ENCODE peak calls at places on chromosomes 6 and 20, in seven cellular contexts. One of them, this sample, is unnamed.

GRCh38 chr6:119119989-119120388 is 41.5 kb upstream of the FAM184A start:
- DNase-seq in stomach: no peak
- DNase-seq in lower leg skin: peak
- DNase-seq in Right ventricle myocardium superior: no peak
- DNase-seq in heart right ventricle: no peak
- DNase-seq in kidney glomerular epithelial cell: no peak
- DNase-seq in EL: peak
- DNase-seq in this sample: no peak

GRCh38 chr6:142325111-142325510 is 23.3 kb downstream of the ADGRG6 start:
- DNase-seq in stomach: no peak
- DNase-seq in Right ventricle myocardium superior: no peak
- DNase-seq in EL: no peak
- DNase-seq in lower leg skin: no peak
- DNase-seq in kidney glomerular epithelial cell: peak
- DNase-seq in heart right ventricle: no peak
- DNase-seq in this sample: no peak

GRCh38 chr20:237479-237878 is 10.4 kb downstream of the DEFB129 start:
- DNase-seq in lower leg skin: no peak
- DNase-seq in EL: no peak
- DNase-seq in stomach: no peak
- DNase-seq in kidney glomerular epithelial cell: no peak
- DNase-seq in heart right ventricle: no peak
- DNase-seq in Right ventricle myocardium superior: no peak
- DNase-seq in this sample: no peak

GRCh38 chr6:100740439-100740838 is 140.7 kb downstream of the ASCC3 start:
- DNase-seq in Right ventricle myocardium superior: no peak
- DNase-seq in EL: no peak
- DNase-seq in stomach: no peak
- DNase-seq in heart right ventricle: no peak
- DNase-seq in lower leg skin: no peak
- DNase-seq in kidney glomerular epithelial cell: no peak
- DNase-seq in this sample: no peak

GRCh38 chr6:36755435-36756348 is 58.1 kb downstream of the RAB44 start:
- DNase-seq in lower leg skin: no peak
- DNase-seq in kidney glomerular epithelial cell: no peak
- DNase-seq in Right ventricle myocardium superior: no peak
- DNase-seq in stomach: peak
- DNase-seq in EL: peak
- DNase-seq in heart right ventricle: no peak
- DNase-seq in this sample: no peak

GRCh38 chr6:30112402-30113376 is at the start of gene TRIM31:
- DNase-seq in kidney glomerular epithelial cell: no peak
- DNase-seq in lower leg skin: no peak
- DNase-seq in stomach: no peak
- DNase-seq in EL: no peak
- DNase-seq in heart right ventricle: no peak
- DNase-seq in Right ventricle myocardium superior: no peak
- DNase-seq in this sample: no peak

GRCh38 chr6:152124432-152125074 is 317.1 kb downstream of the ESR1 start:
- DNase-seq in stomach: no peak
- DNase-seq in kidney glomerular epithelial cell: peak
- DNase-seq in Right ventricle myocardium superior: no peak
- DNase-seq in lower leg skin: no peak
- DNase-seq in EL: peak
- DNase-seq in heart right ventricle: no peak
- DNase-seq in this sample: no peak

GRCh38 chr6:21022343-21023107 is 488.3 kb downstream of the CDKAL1 start:
- DNase-seq in stomach: peak
- DNase-seq in Right ventricle myocardium superior: no peak
- DNase-seq in lower leg skin: no peak
- DNase-seq in EL: no peak
- DNase-seq in heart right ventricle: no peak
- DNase-seq in kidney glomerular epithelial cell: peak
- DNase-seq in this sample: no peak

GRCh38 chr6:27839303-27840081 is 72.7 kb downstream of the OR2B2 start:
- DNase-seq in lower leg skin: peak
- DNase-seq in EL: peak
- DNase-seq in stomach: peak
- DNase-seq in Right ventricle myocardium superior: no peak
- DNase-seq in kidney glomerular epithelial cell: peak
- DNase-seq in heart right ventricle: peak
- DNase-seq in this sample: no peak

GRCh38 chr6:16400248-16400760 is 161.9 kb downstream of the GMPR start:
- DNase-seq in Right ventricle myocardium superior: no peak
- DNase-seq in EL: peak
- DNase-seq in heart right ventricle: no peak
- DNase-seq in stomach: no peak
- DNase-seq in kidney glomerular epithelial cell: no peak
- DNase-seq in lower leg skin: no peak
- DNase-seq in this sample: no peak

GRCh38 chr6:54897462-54898189 is 51.1 kb downstream of the FAM83B start:
- DNase-seq in EL: no peak
- DNase-seq in lower leg skin: no peak
- DNase-seq in stomach: no peak
- DNase-seq in Right ventricle myocardium superior: no peak
- DNase-seq in kidney glomerular epithelial cell: no peak
- DNase-seq in heart right ventricle: no peak
- DNase-seq in this sample: no peak

GRCh38 chr6:110325197-110325596 is 33.0 kb downstream of the METTL24 start:
- DNase-seq in heart right ventricle: no peak
- DNase-seq in kidney glomerular epithelial cell: no peak
- DNase-seq in EL: peak
- DNase-seq in Right ventricle myocardium superior: no peak
- DNase-seq in lower leg skin: no peak
- DNase-seq in stomach: no peak
- DNase-seq in this sample: peak

GRCh38 chr6:11484441-11484840 is 53.1 kb upstream of the TMEM170B start:
- DNase-seq in heart right ventricle: no peak
- DNase-seq in lower leg skin: no peak
- DNase-seq in kidney glomerular epithelial cell: no peak
- DNase-seq in stomach: no peak
- DNase-seq in EL: no peak
- DNase-seq in Right ventricle myocardium superior: no peak
- DNase-seq in this sample: no peak

GRCh38 chr20:44407402-44408184 is 52.1 kb downstream of the HNF4A start:
- DNase-seq in EL: peak
- DNase-seq in kidney glomerular epithelial cell: no peak
- DNase-seq in stomach: peak
- DNase-seq in lower leg skin: no peak
- DNase-seq in Right ventricle myocardium superior: no peak
- DNase-seq in heart right ventricle: no peak
- DNase-seq in this sample: no peak

GRCh38 chr6:154478021-154478651 is 32.3 kb downstream of the CNKSR3 start:
- DNase-seq in lower leg skin: no peak
- DNase-seq in heart right ventricle: peak
- DNase-seq in stomach: peak
- DNase-seq in EL: no peak
- DNase-seq in kidney glomerular epithelial cell: peak
- DNase-seq in Right ventricle myocardium superior: no peak
- DNase-seq in this sample: peak

GRCh38 chr6:170235726-170236125 is 55.2 kb downstream of the DLL1 start:
- DNase-seq in lower leg skin: no peak
- DNase-seq in heart right ventricle: no peak
- DNase-seq in EL: no peak
- DNase-seq in stomach: no peak
- DNase-seq in Right ventricle myocardium superior: peak
- DNase-seq in kidney glomerular epithelial cell: no peak
- DNase-seq in this sample: peak

This sample was measured in sigmoid colon.